ENCODE peak calls at places on chromosomes 13 and 19, in five cellular contexts. W is psoas muscle, X is mucosa of descending colon, S is fibroblast of pulmonary artery, G is IMR-90. E is an unnamed sample.
A peak's percentile ranks its signal among the peaks of the same experiment; 100 is the strongest.

GRCh38 chr13:29474991-29475390 is 120.5 kb downstream of the SLC7A1 start:
- DNase-seq in W (no peak), X (no peak), S (peak; percentile 82), G (peak; percentile 91), E (peak; percentile 88)

GRCh38 chr13:99037756-99038155 is 59.9 kb upstream of the DOCK9 start:
- DNase-seq in W (no peak), X (no peak), S (no peak), G (no peak), E (no peak)

GRCh38 chr19:38265213-38265861 is 964 bp downstream of the SPINT2 start:
- DNase-seq in W (no peak), X (peak; percentile 65), S (no peak), G (no peak), E (no peak)

GRCh38 chr13:62702502-62702901 is 1286.9 kb upstream of the PCDH20 start:
- DNase-seq in W (no peak), X (no peak), S (no peak), G (no peak), E (no peak)

GRCh38 chr19:47490847-47491246 is 6.8 kb upstream of the KPTN start:
- DNase-seq in W (no peak), X (no peak), S (no peak), G (no peak), E (no peak)

GRCh38 chr19:40413291-40413994 is at the start of gene PRX:
- DNase-seq in W (no peak), X (no peak), S (no peak), G (no peak), E (no peak)

GRCh38 chr13:39159393-39159792 is 121.1 kb downstream of the NHLRC3 start:
- DNase-seq in W (no peak), X (no peak), S (no peak), G (no peak), E (no peak)

GRCh38 chr19:996051-996838 is 4.0 kb upstream of the GRIN3B start:
- DNase-seq in W (no peak), X (peak; percentile 53), S (peak; percentile 57), G (peak; percentile 53), E (peak; percentile 62)

DNA sequence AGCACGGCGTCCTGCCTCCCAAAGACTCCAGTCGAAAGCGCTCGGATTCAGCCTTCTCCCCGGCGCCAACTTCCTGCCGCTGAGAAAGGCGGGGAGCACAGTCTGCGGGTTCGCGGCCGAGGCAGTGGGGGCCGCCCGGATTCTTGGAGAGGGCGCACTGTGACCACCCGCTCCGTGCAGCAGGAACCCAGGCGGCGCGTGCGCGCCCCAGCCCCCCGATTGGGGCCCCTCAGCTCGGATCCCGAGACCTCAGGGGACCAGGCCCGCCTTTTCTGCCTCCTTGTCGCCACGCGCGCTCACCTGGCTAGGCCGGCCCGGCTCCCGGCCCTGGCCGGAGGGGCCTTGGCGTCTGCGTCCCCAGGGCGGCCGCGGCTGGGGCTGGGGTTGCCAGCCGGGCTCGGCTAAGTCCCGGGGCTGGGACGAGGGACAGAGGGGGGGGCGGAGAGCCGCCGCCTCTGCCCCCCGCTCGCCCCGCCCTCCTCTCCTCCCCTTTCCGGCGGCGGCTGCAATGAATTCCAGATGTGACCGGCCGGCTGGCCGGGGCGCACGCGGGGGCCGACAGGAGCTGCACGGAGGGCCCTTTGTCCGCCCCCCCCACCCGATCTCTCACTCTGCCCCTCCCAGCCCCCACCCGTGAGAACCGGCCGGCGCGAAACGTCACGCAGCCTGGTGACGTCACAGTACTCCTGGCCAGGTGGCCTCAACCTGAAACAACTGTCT is at the start of gene S1PR2:
- DNase-seq in W (peak; percentile 87), X (peak; percentile 77), S (peak; percentile 87), G (peak; percentile 75), E (peak; percentile 67)
- TF ChIP-seq CTCF in W (no peak), X (no peak), S (no peak), G (no peak), E (no peak)

GRCh38 chr19:3577741-3578344 is 5.1 kb downstream of the HMG20B start:
- DNase-seq in W (peak; percentile 31), X (peak; percentile 76), S (no peak), G (no peak), E (no peak)
- H3K4me3 ChIP-seq in W (no peak overlapping the region), X (no peak overlapping the region), S (no peak overlapping the region), G (no peak overlapping the region), E (no peak overlapping the region)

GRCh38 chr13:107734891-107735620 is 480.3 kb downstream of the LIG4 start:
- DNase-seq in W (no peak), X (no peak), S (no peak), G (no peak), E (no peak)
- TF ChIP-seq CTCF in W (no peak), X (no peak), S (no peak), G (no peak), E (no peak)

DNA sequence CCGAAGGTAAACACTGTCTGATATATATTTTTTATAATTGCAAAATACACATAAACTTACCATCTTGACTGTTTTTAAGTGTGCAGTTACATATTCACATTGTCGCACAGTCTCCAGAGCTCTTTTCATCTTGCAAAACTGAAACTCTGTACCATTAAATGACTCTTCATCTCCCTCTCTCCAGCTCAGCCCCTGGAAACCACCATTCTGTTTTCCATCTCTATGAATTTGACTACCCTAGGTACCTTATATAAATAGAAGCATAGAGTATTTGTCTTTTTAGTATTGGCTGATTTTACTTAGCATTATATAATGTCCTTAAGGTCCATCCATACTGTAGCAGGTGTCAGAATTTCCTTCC is 45.8 kb downstream of the LRCH1 start:
- DNase-seq in W (no peak), X (no peak), S (no peak), G (no peak), E (no peak)
- H3K4me3 ChIP-seq in W (no peak overlapping the region), X (no peak overlapping the region), S (no peak overlapping the region), G (no peak overlapping the region), E (no peak overlapping the region)

GRCh38 chr13:50267917-50268316 is 252.7 kb downstream of the KCNRG start:
- DNase-seq in W (no peak), X (no peak), S (no peak), G (no peak), E (no peak)

GRCh38 chr13:50274181-50274580 is 258.9 kb downstream of the KCNRG start:
- DNase-seq in W (no peak), X (no peak), S (no peak), G (no peak), E (no peak)

GRCh38 chr13:50268500-50268899 is 253.3 kb downstream of the KCNRG start:
- DNase-seq in W (no peak), X (no peak), S (peak; percentile 14), G (peak; percentile 5), E (peak; percentile 31)
- TF ChIP-seq CTCF in W (no peak), X (no peak), S (peak; percentile 13), G (peak; percentile 11), E (peak; percentile 33)

GRCh38 chr19:3784607-3785463 is 1.3 kb downstream of the MATK start:
- DNase-seq in W (no peak), X (no peak), S (no peak), G (no peak), E (peak; percentile 12)
- H3K4me3 ChIP-seq in W (no peak overlapping the region), X (no peak overlapping the region), S (no peak overlapping the region), G (no peak overlapping the region), E (no peak overlapping the region)

GRCh38 chr19:7919681-7920519 is at the start of gene SNAPC2:
- DNase-seq in W (peak; percentile 98), X (peak; percentile 98), S (peak; percentile 95), G (peak; percentile 91), E (peak; percentile 91)
- TF ChIP-seq CTCF in W (no peak), X (no peak), S (no peak), G (no peak), E (no peak)